ENCODE peak calls at places on chromosome 15, in nine cellular contexts. One of them, this sample, is unnamed.

GRCh38 chr15:64934023-64934422 is 22.3 kb downstream of the ANKDD1A start:
- DNase-seq in psoas muscle: no peak
- DNase-seq in keratinocyte: no peak
- DNase-seq in AG09309: no peak
- DNase-seq in natural killer cell: no peak
- DNase-seq in NCI-H510A treated with DMSO at 0.1 percent for 48 hours: no peak
- DNase-seq in epithelial cell of esophagus: no peak
- DNase-seq in pancreas: no peak
- DNase-seq in CD4-positive, CD25-positive, alpha-beta regulatory T cell: no peak
- DNase-seq in this sample: no peak

GRCh38 chr15:42401544-42402478 is 42.5 kb downstream of the CAPN3 start:
- DNase-seq in AG09309: no peak
- DNase-seq in CD4-positive, CD25-positive, alpha-beta regulatory T cell: no peak
- DNase-seq in pancreas: no peak
- DNase-seq in epithelial cell of esophagus: no peak
- DNase-seq in natural killer cell: peak; percentile 30
- DNase-seq in NCI-H510A treated with DMSO at 0.1 percent for 48 hours: no peak
- DNase-seq in psoas muscle: no peak
- DNase-seq in keratinocyte: no peak
- DNase-seq in this sample: no peak

GRCh38 chr15:68821898-68822380 is 1.2 kb upstream of the ANP32A start:
- DNase-seq in CD4-positive, CD25-positive, alpha-beta regulatory T cell: peak; percentile 9
- DNase-seq in psoas muscle: no peak
- DNase-seq in AG09309: no peak
- DNase-seq in keratinocyte: no peak
- DNase-seq in NCI-H510A treated with DMSO at 0.1 percent for 48 hours: no peak
- DNase-seq in natural killer cell: no peak
- DNase-seq in epithelial cell of esophagus: peak; percentile 70
- DNase-seq in pancreas: no peak
- DNase-seq in this sample: no peak

GRCh38 chr15:74628199-74628598 is 12.6 kb downstream of the CLK3 start:
- DNase-seq in CD4-positive, CD25-positive, alpha-beta regulatory T cell: no peak
- DNase-seq in keratinocyte: no peak
- DNase-seq in natural killer cell: no peak
- DNase-seq in pancreas: no peak
- DNase-seq in NCI-H510A treated with DMSO at 0.1 percent for 48 hours: no peak
- DNase-seq in psoas muscle: no peak
- DNase-seq in AG09309: no peak
- DNase-seq in epithelial cell of esophagus: no peak
- DNase-seq in this sample: no peak

GRCh38 chr15:77546870-77547269 is 85.8 kb downstream of the LINGO1 start:
- DNase-seq in psoas muscle: no peak
- DNase-seq in natural killer cell: no peak
- DNase-seq in AG09309: no peak
- DNase-seq in epithelial cell of esophagus: no peak
- DNase-seq in CD4-positive, CD25-positive, alpha-beta regulatory T cell: no peak
- DNase-seq in NCI-H510A treated with DMSO at 0.1 percent for 48 hours: no peak
- DNase-seq in pancreas: no peak
- DNase-seq in keratinocyte: no peak
- DNase-seq in this sample: no peak

GRCh38 chr15:100908466-100908865 is 10.7 kb upstream of the LRRK1 start:
- DNase-seq in psoas muscle: no peak
- DNase-seq in natural killer cell: no peak
- DNase-seq in keratinocyte: no peak
- DNase-seq in epithelial cell of esophagus: no peak
- DNase-seq in CD4-positive, CD25-positive, alpha-beta regulatory T cell: no peak
- DNase-seq in AG09309: no peak
- DNase-seq in NCI-H510A treated with DMSO at 0.1 percent for 48 hours: no peak
- DNase-seq in pancreas: no peak
- DNase-seq in this sample: no peak

GRCh38 chr15:33313491-33313890 is 2.7 kb downstream of the RYR3 start:
- DNase-seq in natural killer cell: no peak
- DNase-seq in pancreas: no peak
- DNase-seq in NCI-H510A treated with DMSO at 0.1 percent for 48 hours: no peak
- DNase-seq in AG09309: no peak
- DNase-seq in epithelial cell of esophagus: peak; percentile 52
- DNase-seq in CD4-positive, CD25-positive, alpha-beta regulatory T cell: no peak
- DNase-seq in keratinocyte: no peak
- DNase-seq in psoas muscle: no peak
- DNase-seq in this sample: no peak

GRCh38 chr15:48395532-48396011 is 64.3 kb downstream of the DUT start:
- DNase-seq in psoas muscle: peak; percentile 86
- DNase-seq in keratinocyte: peak; percentile 68
- DNase-seq in AG09309: no peak
- DNase-seq in natural killer cell: no peak
- DNase-seq in CD4-positive, CD25-positive, alpha-beta regulatory T cell: no peak
- DNase-seq in NCI-H510A treated with DMSO at 0.1 percent for 48 hours: no peak
- DNase-seq in epithelial cell of esophagus: peak; percentile 89
- DNase-seq in pancreas: peak; percentile 13
- DNase-seq in this sample: no peak

GRCh38 chr15:57146394-57147140 is 228.1 kb downstream of the TCF12 start:
- DNase-seq in pancreas: no peak
- DNase-seq in NCI-H510A treated with DMSO at 0.1 percent for 48 hours: peak; percentile 47
- DNase-seq in epithelial cell of esophagus: peak; percentile 53
- DNase-seq in AG09309: peak; percentile 45
- DNase-seq in keratinocyte: no peak
- DNase-seq in psoas muscle: no peak
- DNase-seq in CD4-positive, CD25-positive, alpha-beta regulatory T cell: peak; percentile 31
- DNase-seq in natural killer cell: no peak
- DNase-seq in this sample: no peak

GRCh38 chr15:76059320-76060097 is at the start of gene TMEM266:
- DNase-seq in CD4-positive, CD25-positive, alpha-beta regulatory T cell: no peak
- DNase-seq in epithelial cell of esophagus: peak; percentile 47
- DNase-seq in AG09309: no peak
- DNase-seq in keratinocyte: no peak
- DNase-seq in psoas muscle: peak; percentile 40
- DNase-seq in pancreas: peak; percentile 57
- DNase-seq in natural killer cell: peak; percentile 28
- DNase-seq in NCI-H510A treated with DMSO at 0.1 percent for 48 hours: peak; percentile 34
- DNase-seq in this sample: peak; percentile 49

GRCh38 chr15:47206358-47206978 is 510.8 kb upstream of the SEMA6D start:
- DNase-seq in psoas muscle: no peak
- DNase-seq in natural killer cell: no peak
- DNase-seq in CD4-positive, CD25-positive, alpha-beta regulatory T cell: no peak
- DNase-seq in AG09309: no peak
- DNase-seq in NCI-H510A treated with DMSO at 0.1 percent for 48 hours: no peak
- DNase-seq in keratinocyte: no peak
- DNase-seq in pancreas: no peak
- DNase-seq in epithelial cell of esophagus: no peak
- DNase-seq in this sample: no peak

GRCh38 chr15:35506272-35506870 is 39.6 kb downstream of the DPH6 start:
- DNase-seq in CD4-positive, CD25-positive, alpha-beta regulatory T cell: no peak
- DNase-seq in epithelial cell of esophagus: no peak
- DNase-seq in AG09309: no peak
- DNase-seq in psoas muscle: no peak
- DNase-seq in NCI-H510A treated with DMSO at 0.1 percent for 48 hours: peak; percentile 6
- DNase-seq in pancreas: no peak
- DNase-seq in keratinocyte: no peak
- DNase-seq in natural killer cell: no peak
- DNase-seq in this sample: no peak

GRCh38 chr15:71612869-71613268 is 197.5 kb upstream of the NR2E3 start:
- DNase-seq in pancreas: no peak
- DNase-seq in NCI-H510A treated with DMSO at 0.1 percent for 48 hours: peak; percentile 16
- DNase-seq in keratinocyte: no peak
- DNase-seq in CD4-positive, CD25-positive, alpha-beta regulatory T cell: no peak
- DNase-seq in AG09309: no peak
- DNase-seq in natural killer cell: no peak
- DNase-seq in epithelial cell of esophagus: no peak
- DNase-seq in psoas muscle: no peak
- DNase-seq in this sample: no peak

GRCh38 chr15:68843425-68844311 is 23.0 kb upstream of the ANP32A start:
- DNase-seq in AG09309: no peak
- DNase-seq in natural killer cell: peak; percentile 33
- DNase-seq in CD4-positive, CD25-positive, alpha-beta regulatory T cell: peak; percentile 8
- DNase-seq in NCI-H510A treated with DMSO at 0.1 percent for 48 hours: peak; percentile 4
- DNase-seq in psoas muscle: no peak
- DNase-seq in epithelial cell of esophagus: peak; percentile 10
- DNase-seq in keratinocyte: no peak
- DNase-seq in pancreas: no peak
- DNase-seq in this sample: no peak

GRCh38 chr15:62254137-62254934 is 89.3 kb upstream of the C2CD4B start:
- DNase-seq in AG09309: no peak
- DNase-seq in epithelial cell of esophagus: peak; percentile 67
- DNase-seq in CD4-positive, CD25-positive, alpha-beta regulatory T cell: peak; percentile 45
- DNase-seq in natural killer cell: peak; percentile 31
- DNase-seq in NCI-H510A treated with DMSO at 0.1 percent for 48 hours: no peak
- DNase-seq in keratinocyte: no peak
- DNase-seq in pancreas: peak; percentile 66
- DNase-seq in psoas muscle: peak; percentile 69
- DNase-seq in this sample: no peak

GRCh38 chr15:80780416-80781221 is 1.4 kb downstream of the CEMIP start:
- DNase-seq in AG09309: no peak
- DNase-seq in psoas muscle: peak; percentile 38
- DNase-seq in epithelial cell of esophagus: peak; percentile 70
- DNase-seq in CD4-positive, CD25-positive, alpha-beta regulatory T cell: no peak
- DNase-seq in natural killer cell: no peak
- DNase-seq in keratinocyte: no peak
- DNase-seq in NCI-H510A treated with DMSO at 0.1 percent for 48 hours: no peak
- DNase-seq in pancreas: peak; percentile 8
- DNase-seq in this sample: peak; percentile 47

GRCh38 chr15:68614621-68615035 is 35.8 kb downstream of the CORO2B start:
- DNase-seq in natural killer cell: no peak
- DNase-seq in psoas muscle: no peak
- DNase-seq in NCI-H510A treated with DMSO at 0.1 percent for 48 hours: no peak
- DNase-seq in CD4-positive, CD25-positive, alpha-beta regulatory T cell: no peak
- DNase-seq in AG09309: no peak
- DNase-seq in keratinocyte: no peak
- DNase-seq in pancreas: no peak
- DNase-seq in epithelial cell of esophagus: no peak
- DNase-seq in this sample: no peak

GRCh38 chr15:59622289-59622688 is 10.7 kb downstream of the GCNT3 start:
- DNase-seq in keratinocyte: peak; percentile 9
- DNase-seq in NCI-H510A treated with DMSO at 0.1 percent for 48 hours: no peak
- DNase-seq in pancreas: no peak
- DNase-seq in AG09309: no peak
- DNase-seq in psoas muscle: no peak
- DNase-seq in natural killer cell: no peak
- DNase-seq in epithelial cell of esophagus: peak; percentile 85
- DNase-seq in CD4-positive, CD25-positive, alpha-beta regulatory T cell: no peak
- DNase-seq in this sample: peak; percentile 70

GRCh38 chr15:85479071-85479647 is 98.8 kb downstream of the AKAP13 start:
- DNase-seq in CD4-positive, CD25-positive, alpha-beta regulatory T cell: no peak
- DNase-seq in psoas muscle: no peak
- DNase-seq in keratinocyte: no peak
- DNase-seq in AG09309: peak; percentile 46
- DNase-seq in pancreas: no peak
- DNase-seq in natural killer cell: no peak
- DNase-seq in epithelial cell of esophagus: no peak
- DNase-seq in NCI-H510A treated with DMSO at 0.1 percent for 48 hours: no peak
- DNase-seq in this sample: no peak

GRCh38 chr15:32649336-32649735 is 7.8 kb downstream of the SCG5 start:
- DNase-seq in psoas muscle: no peak
- DNase-seq in AG09309: no peak
- DNase-seq in epithelial cell of esophagus: peak; percentile 45
- DNase-seq in pancreas: no peak
- DNase-seq in CD4-positive, CD25-positive, alpha-beta regulatory T cell: no peak
- DNase-seq in natural killer cell: no peak
- DNase-seq in keratinocyte: no peak
- DNase-seq in NCI-H510A treated with DMSO at 0.1 percent for 48 hours: peak; percentile 1
- DNase-seq in this sample: no peak

GRCh38 chr15:68570974-68571373 is 7.8 kb upstream of the CORO2B start:
- DNase-seq in AG09309: no peak
- DNase-seq in epithelial cell of esophagus: no peak
- DNase-seq in pancreas: no peak
- DNase-seq in keratinocyte: no peak
- DNase-seq in CD4-positive, CD25-positive, alpha-beta regulatory T cell: no peak
- DNase-seq in psoas muscle: no peak
- DNase-seq in NCI-H510A treated with DMSO at 0.1 percent for 48 hours: no peak
- DNase-seq in natural killer cell: no peak
- DNase-seq in this sample: no peak

GRCh38 chr15:81170504-81170903 is 26.2 kb upstream of the IL16 start:
- DNase-seq in NCI-H510A treated with DMSO at 0.1 percent for 48 hours: peak; percentile 10
- DNase-seq in epithelial cell of esophagus: no peak
- DNase-seq in natural killer cell: no peak
- DNase-seq in keratinocyte: no peak
- DNase-seq in psoas muscle: no peak
- DNase-seq in pancreas: no peak
- DNase-seq in AG09309: no peak
- DNase-seq in CD4-positive, CD25-positive, alpha-beta regulatory T cell: no peak
- DNase-seq in this sample: no peak

GRCh38 chr15:32668942-32669341 is 27.4 kb downstream of the SCG5 start:
- DNase-seq in natural killer cell: no peak
- DNase-seq in psoas muscle: no peak
- DNase-seq in CD4-positive, CD25-positive, alpha-beta regulatory T cell: no peak
- DNase-seq in AG09309: no peak
- DNase-seq in epithelial cell of esophagus: no peak
- DNase-seq in pancreas: no peak
- DNase-seq in keratinocyte: no peak
- DNase-seq in NCI-H510A treated with DMSO at 0.1 percent for 48 hours: no peak
- DNase-seq in this sample: no peak

GRCh38 chr15:49927462-49927861 is 191.6 kb downstream of the ATP8B4 start:
- DNase-seq in natural killer cell: no peak
- DNase-seq in AG09309: peak; percentile 70
- DNase-seq in epithelial cell of esophagus: no peak
- DNase-seq in psoas muscle: no peak
- DNase-seq in CD4-positive, CD25-positive, alpha-beta regulatory T cell: no peak
- DNase-seq in keratinocyte: no peak
- DNase-seq in pancreas: no peak
- DNase-seq in NCI-H510A treated with DMSO at 0.1 percent for 48 hours: no peak
- DNase-seq in this sample: no peak